ENCODE peak calls at places on chromosomes 11 and 22, in eight cellular contexts. One of them, this sample, is unnamed.

GRCh38 chr11:68260484-68260883 is 11.3 kb downstream of the C11orf24 start:
- DNase-seq in PC-9: no peak
- DNase-seq in stimulated activated CD8-positive, alpha-beta memory T cell treated with anti-CD3 and anti-CD28 coated beads, Interleukin-7, amount 100 ng/mL, for 4 hours: no peak
- DNase-seq in HT1080: no peak
- DNase-seq in NAMALWA: no peak
- DNase-seq in anterior cingulate cortex: no peak
- DNase-seq in stimulated activated CD4-positive, alpha-beta T cell treated with anti-CD3 and anti-CD28 coated beads, Interleukin-1b, Interleukin-23, amount 100 ng/mL, for 48 hours: no peak
- DNase-seq in type B pancreatic cell: no peak
- DNase-seq in this sample: no peak

GRCh38 chr11:75453916-75454655 is 21.1 kb upstream of the KLHL35 start:
- DNase-seq in type B pancreatic cell: no peak
- DNase-seq in stimulated activated CD4-positive, alpha-beta T cell treated with anti-CD3 and anti-CD28 coated beads, Interleukin-1b, Interleukin-23, amount 100 ng/mL, for 48 hours: no peak
- DNase-seq in anterior cingulate cortex: no peak
- DNase-seq in stimulated activated CD8-positive, alpha-beta memory T cell treated with anti-CD3 and anti-CD28 coated beads, Interleukin-7, amount 100 ng/mL, for 4 hours: no peak
- DNase-seq in PC-9: no peak
- DNase-seq in HT1080: no peak
- DNase-seq in NAMALWA: no peak
- DNase-seq in this sample: no peak

GRCh38 chr22:44567846-44568493 is 69.9 kb upstream of the RTL6 start:
- DNase-seq in stimulated activated CD8-positive, alpha-beta memory T cell treated with anti-CD3 and anti-CD28 coated beads, Interleukin-7, amount 100 ng/mL, for 4 hours: peak
- DNase-seq in PC-9: no peak
- DNase-seq in stimulated activated CD4-positive, alpha-beta T cell treated with anti-CD3 and anti-CD28 coated beads, Interleukin-1b, Interleukin-23, amount 100 ng/mL, for 48 hours: peak
- DNase-seq in anterior cingulate cortex: no peak
- DNase-seq in HT1080: peak
- DNase-seq in NAMALWA: peak
- DNase-seq in type B pancreatic cell: peak
- DNase-seq in this sample: peak

GRCh38 chr22:25053153-25053805 is 100.8 kb downstream of the KIAA1671 start:
- DNase-seq in PC-9: no peak
- DNase-seq in stimulated activated CD8-positive, alpha-beta memory T cell treated with anti-CD3 and anti-CD28 coated beads, Interleukin-7, amount 100 ng/mL, for 4 hours: no peak
- DNase-seq in stimulated activated CD4-positive, alpha-beta T cell treated with anti-CD3 and anti-CD28 coated beads, Interleukin-1b, Interleukin-23, amount 100 ng/mL, for 48 hours: no peak
- DNase-seq in anterior cingulate cortex: no peak
- DNase-seq in HT1080: no peak
- DNase-seq in type B pancreatic cell: no peak
- DNase-seq in NAMALWA: no peak
- DNase-seq in this sample: no peak

GRCh38 chr11:27274854-27275395 is 88.1 kb downstream of the CCDC34 start:
- DNase-seq in stimulated activated CD8-positive, alpha-beta memory T cell treated with anti-CD3 and anti-CD28 coated beads, Interleukin-7, amount 100 ng/mL, for 4 hours: no peak
- DNase-seq in PC-9: no peak
- DNase-seq in type B pancreatic cell: no peak
- DNase-seq in stimulated activated CD4-positive, alpha-beta T cell treated with anti-CD3 and anti-CD28 coated beads, Interleukin-1b, Interleukin-23, amount 100 ng/mL, for 48 hours: no peak
- DNase-seq in HT1080: no peak
- DNase-seq in NAMALWA: no peak
- DNase-seq in anterior cingulate cortex: no peak
- DNase-seq in this sample: no peak

GRCh38 chr11:94504689-94505293 is 7.5 kb upstream of the C11orf97 start:
- DNase-seq in type B pancreatic cell: no peak
- DNase-seq in NAMALWA: peak
- DNase-seq in anterior cingulate cortex: no peak
- DNase-seq in PC-9: no peak
- DNase-seq in stimulated activated CD8-positive, alpha-beta memory T cell treated with anti-CD3 and anti-CD28 coated beads, Interleukin-7, amount 100 ng/mL, for 4 hours: no peak
- DNase-seq in HT1080: peak
- DNase-seq in stimulated activated CD4-positive, alpha-beta T cell treated with anti-CD3 and anti-CD28 coated beads, Interleukin-1b, Interleukin-23, amount 100 ng/mL, for 48 hours: no peak
- DNase-seq in this sample: peak

GRCh38 chr22:46827072-46827780 is 64.8 kb downstream of the TBC1D22A start:
- DNase-seq in NAMALWA: no peak
- DNase-seq in stimulated activated CD4-positive, alpha-beta T cell treated with anti-CD3 and anti-CD28 coated beads, Interleukin-1b, Interleukin-23, amount 100 ng/mL, for 48 hours: no peak
- DNase-seq in type B pancreatic cell: no peak
- DNase-seq in anterior cingulate cortex: no peak
- DNase-seq in stimulated activated CD8-positive, alpha-beta memory T cell treated with anti-CD3 and anti-CD28 coated beads, Interleukin-7, amount 100 ng/mL, for 4 hours: no peak
- DNase-seq in HT1080: no peak
- DNase-seq in PC-9: no peak
- DNase-seq in this sample: no peak

GRCh38 chr11:75031224-75031753 is 42.6 kb downstream of the NEU3 start:
- DNase-seq in PC-9: no peak
- DNase-seq in anterior cingulate cortex: no peak
- DNase-seq in HT1080: peak
- DNase-seq in stimulated activated CD8-positive, alpha-beta memory T cell treated with anti-CD3 and anti-CD28 coated beads, Interleukin-7, amount 100 ng/mL, for 4 hours: no peak
- DNase-seq in type B pancreatic cell: no peak
- DNase-seq in NAMALWA: no peak
- DNase-seq in stimulated activated CD4-positive, alpha-beta T cell treated with anti-CD3 and anti-CD28 coated beads, Interleukin-1b, Interleukin-23, amount 100 ng/mL, for 48 hours: no peak
- DNase-seq in this sample: no peak

GRCh38 chr11:94873910-94874575 is 99.3 kb downstream of the CWC15 start:
- DNase-seq in NAMALWA: no peak
- DNase-seq in PC-9: no peak
- DNase-seq in stimulated activated CD4-positive, alpha-beta T cell treated with anti-CD3 and anti-CD28 coated beads, Interleukin-1b, Interleukin-23, amount 100 ng/mL, for 48 hours: no peak
- DNase-seq in anterior cingulate cortex: no peak
- DNase-seq in stimulated activated CD8-positive, alpha-beta memory T cell treated with anti-CD3 and anti-CD28 coated beads, Interleukin-7, amount 100 ng/mL, for 4 hours: no peak
- DNase-seq in type B pancreatic cell: no peak
- DNase-seq in HT1080: no peak
- DNase-seq in this sample: no peak

GRCh38 chr11:130144721-130145327 is 14.8 kb upstream of the ST14 start:
- DNase-seq in stimulated activated CD4-positive, alpha-beta T cell treated with anti-CD3 and anti-CD28 coated beads, Interleukin-1b, Interleukin-23, amount 100 ng/mL, for 48 hours: no peak
- DNase-seq in PC-9: no peak
- DNase-seq in HT1080: no peak
- DNase-seq in stimulated activated CD8-positive, alpha-beta memory T cell treated with anti-CD3 and anti-CD28 coated beads, Interleukin-7, amount 100 ng/mL, for 4 hours: no peak
- DNase-seq in NAMALWA: peak
- DNase-seq in anterior cingulate cortex: no peak
- DNase-seq in type B pancreatic cell: no peak
- DNase-seq in this sample: no peak

GRCh38 chr22:39526736-39527171 is 5.8 kb downstream of the RPS19BP1 start:
- DNase-seq in type B pancreatic cell: no peak
- DNase-seq in anterior cingulate cortex: no peak
- DNase-seq in stimulated activated CD4-positive, alpha-beta T cell treated with anti-CD3 and anti-CD28 coated beads, Interleukin-1b, Interleukin-23, amount 100 ng/mL, for 48 hours: no peak
- DNase-seq in PC-9: no peak
- DNase-seq in stimulated activated CD8-positive, alpha-beta memory T cell treated with anti-CD3 and anti-CD28 coated beads, Interleukin-7, amount 100 ng/mL, for 4 hours: no peak
- DNase-seq in HT1080: peak
- DNase-seq in NAMALWA: peak
- DNase-seq in this sample: peak

GRCh38 chr11:119795231-119795630 is 66.2 kb upstream of the NECTIN1 start:
- DNase-seq in type B pancreatic cell: no peak
- DNase-seq in NAMALWA: no peak
- DNase-seq in stimulated activated CD4-positive, alpha-beta T cell treated with anti-CD3 and anti-CD28 coated beads, Interleukin-1b, Interleukin-23, amount 100 ng/mL, for 48 hours: no peak
- DNase-seq in HT1080: peak
- DNase-seq in anterior cingulate cortex: no peak
- DNase-seq in PC-9: no peak
- DNase-seq in stimulated activated CD8-positive, alpha-beta memory T cell treated with anti-CD3 and anti-CD28 coated beads, Interleukin-7, amount 100 ng/mL, for 4 hours: no peak
- DNase-seq in this sample: no peak

GRCh38 chr22:20656516-20656901 is 117.4 kb upstream of the SERPIND1 start:
- DNase-seq in PC-9: no peak
- DNase-seq in stimulated activated CD4-positive, alpha-beta T cell treated with anti-CD3 and anti-CD28 coated beads, Interleukin-1b, Interleukin-23, amount 100 ng/mL, for 48 hours: no peak
- DNase-seq in anterior cingulate cortex: no peak
- DNase-seq in stimulated activated CD8-positive, alpha-beta memory T cell treated with anti-CD3 and anti-CD28 coated beads, Interleukin-7, amount 100 ng/mL, for 4 hours: no peak
- DNase-seq in HT1080: no peak
- DNase-seq in type B pancreatic cell: peak
- DNase-seq in NAMALWA: no peak
- DNase-seq in this sample: no peak

GRCh38 chr11:35600439-35600838 is 17.8 kb upstream of the FJX1 start:
- DNase-seq in PC-9: no peak
- DNase-seq in type B pancreatic cell: no peak
- DNase-seq in stimulated activated CD4-positive, alpha-beta T cell treated with anti-CD3 and anti-CD28 coated beads, Interleukin-1b, Interleukin-23, amount 100 ng/mL, for 48 hours: no peak
- DNase-seq in stimulated activated CD8-positive, alpha-beta memory T cell treated with anti-CD3 and anti-CD28 coated beads, Interleukin-7, amount 100 ng/mL, for 4 hours: no peak
- DNase-seq in NAMALWA: no peak
- DNase-seq in HT1080: no peak
- DNase-seq in anterior cingulate cortex: no peak
- DNase-seq in this sample: no peak

GRCh38 chr22:17724678-17725464 is 49.4 kb downstream of the BID start:
- DNase-seq in stimulated activated CD4-positive, alpha-beta T cell treated with anti-CD3 and anti-CD28 coated beads, Interleukin-1b, Interleukin-23, amount 100 ng/mL, for 48 hours: no peak
- DNase-seq in type B pancreatic cell: no peak
- DNase-seq in NAMALWA: no peak
- DNase-seq in PC-9: no peak
- DNase-seq in stimulated activated CD8-positive, alpha-beta memory T cell treated with anti-CD3 and anti-CD28 coated beads, Interleukin-7, amount 100 ng/mL, for 4 hours: no peak
- DNase-seq in HT1080: no peak
- DNase-seq in anterior cingulate cortex: no peak
- DNase-seq in this sample: no peak

GRCh38 chr11:114278342-114279065 is 17.7 kb upstream of the NNMT start:
- DNase-seq in PC-9: no peak
- DNase-seq in anterior cingulate cortex: no peak
- DNase-seq in stimulated activated CD4-positive, alpha-beta T cell treated with anti-CD3 and anti-CD28 coated beads, Interleukin-1b, Interleukin-23, amount 100 ng/mL, for 48 hours: no peak
- DNase-seq in type B pancreatic cell: no peak
- DNase-seq in stimulated activated CD8-positive, alpha-beta memory T cell treated with anti-CD3 and anti-CD28 coated beads, Interleukin-7, amount 100 ng/mL, for 4 hours: no peak
- DNase-seq in HT1080: no peak
- DNase-seq in NAMALWA: no peak
- DNase-seq in this sample: no peak

GRCh38 chr11:117703209-117703608 is 93.8 kb downstream of the DSCAML1 start:
- DNase-seq in HT1080: no peak
- DNase-seq in PC-9: no peak
- DNase-seq in NAMALWA: no peak
- DNase-seq in type B pancreatic cell: no peak
- DNase-seq in anterior cingulate cortex: no peak
- DNase-seq in stimulated activated CD8-positive, alpha-beta memory T cell treated with anti-CD3 and anti-CD28 coated beads, Interleukin-7, amount 100 ng/mL, for 4 hours: no peak
- DNase-seq in stimulated activated CD4-positive, alpha-beta T cell treated with anti-CD3 and anti-CD28 coated beads, Interleukin-1b, Interleukin-23, amount 100 ng/mL, for 48 hours: no peak
- DNase-seq in this sample: no peak

GRCh38 chr11:91100432-91100831 is 877.6 kb upstream of the CHORDC1 start:
- DNase-seq in type B pancreatic cell: no peak
- DNase-seq in HT1080: no peak
- DNase-seq in stimulated activated CD8-positive, alpha-beta memory T cell treated with anti-CD3 and anti-CD28 coated beads, Interleukin-7, amount 100 ng/mL, for 4 hours: no peak
- DNase-seq in stimulated activated CD4-positive, alpha-beta T cell treated with anti-CD3 and anti-CD28 coated beads, Interleukin-1b, Interleukin-23, amount 100 ng/mL, for 48 hours: no peak
- DNase-seq in PC-9: no peak
- DNase-seq in anterior cingulate cortex: no peak
- DNase-seq in NAMALWA: no peak
- DNase-seq in this sample: no peak